ENCODE peak calls at places on chromosomes 7 and 10, in six cellular contexts. One of them, this sample, is unnamed.

GRCh38 chr10:13890233-13890616 is 303.5 kb downstream of the PRPF18 start:
- DNase-seq in astrocyte: peak; percentile 53
- DNase-seq in psoas muscle: no peak
- DNase-seq in PC-9: no peak
- DNase-seq in fibroblast of mammary gland: peak; percentile 17
- DNase-seq in lower leg skin: no peak
- DNase-seq in this sample: no peak

GRCh38 chr10:47311193-47311899 is 10.9 kb upstream of the GDF2 start:
- DNase-seq in astrocyte: no peak
- DNase-seq in psoas muscle: peak; percentile 45
- DNase-seq in fibroblast of mammary gland: no peak
- DNase-seq in lower leg skin: no peak
- DNase-seq in PC-9: no peak
- DNase-seq in this sample: no peak

GRCh38 chr7:23539494-23539907 is 7.7 kb upstream of the TRA2A start:
- DNase-seq in fibroblast of mammary gland: no peak
- DNase-seq in psoas muscle: no peak
- DNase-seq in PC-9: no peak
- DNase-seq in lower leg skin: no peak
- DNase-seq in astrocyte: no peak
- DNase-seq in this sample: no peak

GRCh38 chr10:103706047-103706446 is 149.3 kb downstream of the SH3PXD2A start:
- DNase-seq in astrocyte: no peak
- DNase-seq in psoas muscle: no peak
- DNase-seq in fibroblast of mammary gland: no peak
- DNase-seq in lower leg skin: no peak
- DNase-seq in PC-9: no peak
- DNase-seq in this sample: no peak

GRCh38 chr7:6476596-6477374 is 29.0 kb upstream of the DAGLB start:
- DNase-seq in fibroblast of mammary gland: no peak
- DNase-seq in astrocyte: no peak
- DNase-seq in PC-9: no peak
- DNase-seq in lower leg skin: no peak
- DNase-seq in psoas muscle: no peak
- DNase-seq in this sample: no peak

GRCh38 chr7:49639068-49639593 is 134.3 kb upstream of the VWC2 start:
- DNase-seq in psoas muscle: no peak
- DNase-seq in PC-9: no peak
- DNase-seq in lower leg skin: no peak
- DNase-seq in fibroblast of mammary gland: no peak
- DNase-seq in astrocyte: no peak
- DNase-seq in this sample: no peak

GRCh38 chr7:50684702-50685074 is 98.0 kb downstream of the GRB10 start:
- DNase-seq in astrocyte: no peak
- DNase-seq in lower leg skin: no peak
- DNase-seq in fibroblast of mammary gland: no peak
- DNase-seq in PC-9: no peak
- DNase-seq in psoas muscle: no peak
- DNase-seq in this sample: no peak

GRCh38 chr10:11051001-11051324 is 33.3 kb downstream of the CELF2 start:
- DNase-seq in psoas muscle: no peak
- DNase-seq in lower leg skin: no peak
- DNase-seq in PC-9: no peak
- DNase-seq in fibroblast of mammary gland: no peak
- DNase-seq in astrocyte: no peak
- DNase-seq in this sample: no peak

GRCh38 chr7:6639627-6640026 is 2.5 kb downstream of the ZNF316 start:
- DNase-seq in PC-9: no peak
- DNase-seq in lower leg skin: no peak
- DNase-seq in fibroblast of mammary gland: no peak
- DNase-seq in astrocyte: no peak
- DNase-seq in psoas muscle: no peak
- DNase-seq in this sample: no peak

GRCh38 chr10:129501652-129502436 is 34.8 kb downstream of the MGMT start:
- DNase-seq in fibroblast of mammary gland: no peak
- DNase-seq in astrocyte: no peak
- DNase-seq in PC-9: no peak
- DNase-seq in psoas muscle: no peak
- DNase-seq in lower leg skin: no peak
- DNase-seq in this sample: peak; percentile 52

GRCh38 chr10:128803790-128804189 is 663.3 kb upstream of the MGMT start:
- DNase-seq in astrocyte: no peak
- DNase-seq in PC-9: no peak
- DNase-seq in fibroblast of mammary gland: no peak
- DNase-seq in psoas muscle: no peak
- DNase-seq in lower leg skin: peak; percentile 57
- DNase-seq in this sample: no peak

GRCh38 chr10:95242581-95243317 is 48.1 kb downstream of the PDLIM1 start:
- DNase-seq in PC-9: no peak
- DNase-seq in fibroblast of mammary gland: peak; percentile 69
- DNase-seq in lower leg skin: no peak
- DNase-seq in astrocyte: no peak
- DNase-seq in psoas muscle: no peak
- DNase-seq in this sample: peak; percentile 53

GRCh38 chr7:43636093-43636492 is 53.2 kb downstream of the STK17A start:
- DNase-seq in lower leg skin: no peak
- DNase-seq in fibroblast of mammary gland: peak; percentile 55
- DNase-seq in psoas muscle: no peak
- DNase-seq in PC-9: no peak
- DNase-seq in astrocyte: peak; percentile 91
- DNase-seq in this sample: peak; percentile 98

GRCh38 chr7:115087437-115087836 is 165.5 kb downstream of the MDFIC start:
- DNase-seq in psoas muscle: no peak
- DNase-seq in PC-9: peak; percentile 63
- DNase-seq in fibroblast of mammary gland: peak; percentile 90
- DNase-seq in astrocyte: peak; percentile 86
- DNase-seq in lower leg skin: no peak
- DNase-seq in this sample: peak; percentile 74

GRCh38 chr7:51126324-51126723 is 190.3 kb downstream of the COBL start:
- DNase-seq in PC-9: no peak
- DNase-seq in psoas muscle: no peak
- DNase-seq in lower leg skin: peak; percentile 72
- DNase-seq in fibroblast of mammary gland: peak; percentile 7
- DNase-seq in astrocyte: no peak
- DNase-seq in this sample: no peak

GRCh38 chr10:43201545-43202131 is 63.4 kb downstream of the CSGALNACT2 start:
- DNase-seq in fibroblast of mammary gland: no peak
- DNase-seq in psoas muscle: peak; percentile 35
- DNase-seq in astrocyte: no peak
- DNase-seq in PC-9: no peak
- DNase-seq in lower leg skin: peak; percentile 70
- DNase-seq in this sample: no peak

GRCh38 chr10:30028452-30029045 is 30.8 kb downstream of the JCAD start:
- DNase-seq in fibroblast of mammary gland: no peak
- DNase-seq in PC-9: no peak
- DNase-seq in psoas muscle: no peak
- DNase-seq in lower leg skin: no peak
- DNase-seq in astrocyte: no peak
- DNase-seq in this sample: no peak

GRCh38 chr10:1213252-1213651 is 157.1 kb downstream of the WDR37 start:
- DNase-seq in lower leg skin: peak; percentile 65
- DNase-seq in fibroblast of mammary gland: no peak
- DNase-seq in PC-9: no peak
- DNase-seq in astrocyte: no peak
- DNase-seq in psoas muscle: no peak
- DNase-seq in this sample: no peak

GRCh38 chr10:93160829-93161228 is 87.1 kb downstream of the CYP26A1 start:
- DNase-seq in lower leg skin: peak; percentile 89
- DNase-seq in PC-9: no peak
- DNase-seq in fibroblast of mammary gland: peak; percentile 95
- DNase-seq in psoas muscle: peak; percentile 65
- DNase-seq in astrocyte: peak; percentile 91
- DNase-seq in this sample: peak; percentile 59

GRCh38 chr10:131438665-131439064 is 127.1 kb upstream of the TCERG1L start:
- DNase-seq in psoas muscle: no peak
- DNase-seq in lower leg skin: no peak
- DNase-seq in astrocyte: no peak
- DNase-seq in fibroblast of mammary gland: no peak
- DNase-seq in PC-9: no peak
- DNase-seq in this sample: no peak

GRCh38 chr10:33559105-33559504 is 224.6 kb upstream of the NRP1 start:
- DNase-seq in fibroblast of mammary gland: peak; percentile 96
- DNase-seq in psoas muscle: no peak
- DNase-seq in PC-9: peak; percentile 52
- DNase-seq in astrocyte: peak; percentile 98
- DNase-seq in lower leg skin: no peak
- DNase-seq in this sample: peak; percentile 81

GRCh38 chr10:73965890-73966768 is 31.8 kb upstream of the VCL start:
- DNase-seq in psoas muscle: peak; percentile 80
- DNase-seq in PC-9: peak; percentile 99
- DNase-seq in lower leg skin: peak; percentile 92
- DNase-seq in astrocyte: peak; percentile 99
- DNase-seq in fibroblast of mammary gland: peak; percentile 99
- DNase-seq in this sample: peak; percentile 97

GRCh38 chr7:49324707-49325106 is 400.4 kb downstream of the CDC14C start:
- DNase-seq in lower leg skin: no peak
- DNase-seq in fibroblast of mammary gland: peak; percentile 11
- DNase-seq in astrocyte: peak; percentile 3
- DNase-seq in psoas muscle: no peak
- DNase-seq in PC-9: no peak
- DNase-seq in this sample: peak; percentile 49

GRCh38 chr7:150955519-150956394 is 22.4 kb downstream of the KCNH2 start:
- DNase-seq in astrocyte: peak; percentile 29
- DNase-seq in PC-9: no peak
- DNase-seq in lower leg skin: no peak
- DNase-seq in fibroblast of mammary gland: no peak
- DNase-seq in psoas muscle: no peak
- DNase-seq in this sample: no peak

DNA sequence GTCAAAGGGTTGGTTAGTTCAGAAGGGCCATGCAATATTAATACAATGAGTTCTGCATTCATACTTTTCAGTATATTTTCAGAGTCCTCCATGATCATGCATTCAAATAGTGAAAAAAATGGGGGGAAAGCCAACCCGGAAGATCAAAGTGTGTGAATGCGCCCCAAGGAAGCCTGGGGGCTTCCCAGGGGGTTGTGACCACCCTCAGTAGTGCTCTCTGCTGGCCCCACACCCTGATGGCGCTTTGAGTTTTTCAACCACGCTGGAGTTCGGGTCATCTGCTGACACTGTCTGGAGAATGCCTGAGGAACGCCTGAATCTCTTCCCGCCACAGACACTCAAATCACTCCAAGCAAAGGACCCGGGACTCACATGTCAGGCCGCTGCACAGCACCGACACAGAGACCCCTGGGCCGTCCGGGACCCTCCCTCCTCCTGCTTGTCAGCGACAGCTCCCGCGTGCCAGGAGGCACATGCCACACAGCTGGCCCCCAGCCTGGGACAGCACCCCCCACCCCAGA is 1.0 kb downstream of the TNS3 start:
- DNase-seq in lower leg skin: no peak
- DNase-seq in psoas muscle: no peak
- DNase-seq in astrocyte: no peak
- DNase-seq in fibroblast of mammary gland: no peak
- DNase-seq in PC-9: no peak
- DNase-seq in this sample: no peak
- TF ChIP-seq CTCF in lower leg skin: no peak
- TF ChIP-seq CTCF in psoas muscle: no peak
- TF ChIP-seq CTCF in astrocyte: no peak
- TF ChIP-seq CTCF in fibroblast of mammary gland: no peak
- TF ChIP-seq CTCF in PC-9: no peak
- TF ChIP-seq CTCF in this sample: no peak

GRCh38 chr7:149760538-149760937 is 12.8 kb downstream of the ZNF467 start:
- DNase-seq in fibroblast of mammary gland: no peak
- DNase-seq in lower leg skin: no peak
- DNase-seq in astrocyte: no peak
- DNase-seq in psoas muscle: no peak
- DNase-seq in PC-9: no peak
- DNase-seq in this sample: no peak

GRCh38 chr7:149764481-149765398 is 8.6 kb downstream of the ZNF467 start:
- DNase-seq in lower leg skin: peak; percentile 81
- DNase-seq in psoas muscle: peak; percentile 68
- DNase-seq in fibroblast of mammary gland: no peak
- DNase-seq in astrocyte: no peak
- DNase-seq in PC-9: no peak
- DNase-seq in this sample: peak; percentile 46

GRCh38 chr7:149761307-149761706 is 12.1 kb downstream of the ZNF467 start:
- DNase-seq in fibroblast of mammary gland: no peak
- DNase-seq in astrocyte: no peak
- DNase-seq in PC-9: no peak
- DNase-seq in lower leg skin: no peak
- DNase-seq in psoas muscle: no peak
- DNase-seq in this sample: no peak

GRCh38 chr7:149763563-149764240 is 9.7 kb downstream of the ZNF467 start:
- DNase-seq in astrocyte: no peak
- DNase-seq in fibroblast of mammary gland: no peak
- DNase-seq in PC-9: no peak
- DNase-seq in lower leg skin: peak; percentile 78
- DNase-seq in psoas muscle: no peak
- DNase-seq in this sample: no peak

GRCh38 chr7:149762610-149763009 is 10.8 kb downstream of the ZNF467 start:
- DNase-seq in lower leg skin: peak; percentile 80
- DNase-seq in psoas muscle: no peak
- DNase-seq in astrocyte: no peak
- DNase-seq in fibroblast of mammary gland: no peak
- DNase-seq in PC-9: no peak
- DNase-seq in this sample: no peak
- H3K4me3 ChIP-seq in lower leg skin: no peak overlapping the region
- H3K4me3 ChIP-seq in psoas muscle: no peak overlapping the region
- H3K4me3 ChIP-seq in astrocyte: no peak overlapping the region
- H3K4me3 ChIP-seq in fibroblast of mammary gland: no peak overlapping the region
- H3K4me3 ChIP-seq in PC-9: no peak overlapping the region
- H3K4me3 ChIP-seq in this sample: no peak overlapping the region

DNA sequence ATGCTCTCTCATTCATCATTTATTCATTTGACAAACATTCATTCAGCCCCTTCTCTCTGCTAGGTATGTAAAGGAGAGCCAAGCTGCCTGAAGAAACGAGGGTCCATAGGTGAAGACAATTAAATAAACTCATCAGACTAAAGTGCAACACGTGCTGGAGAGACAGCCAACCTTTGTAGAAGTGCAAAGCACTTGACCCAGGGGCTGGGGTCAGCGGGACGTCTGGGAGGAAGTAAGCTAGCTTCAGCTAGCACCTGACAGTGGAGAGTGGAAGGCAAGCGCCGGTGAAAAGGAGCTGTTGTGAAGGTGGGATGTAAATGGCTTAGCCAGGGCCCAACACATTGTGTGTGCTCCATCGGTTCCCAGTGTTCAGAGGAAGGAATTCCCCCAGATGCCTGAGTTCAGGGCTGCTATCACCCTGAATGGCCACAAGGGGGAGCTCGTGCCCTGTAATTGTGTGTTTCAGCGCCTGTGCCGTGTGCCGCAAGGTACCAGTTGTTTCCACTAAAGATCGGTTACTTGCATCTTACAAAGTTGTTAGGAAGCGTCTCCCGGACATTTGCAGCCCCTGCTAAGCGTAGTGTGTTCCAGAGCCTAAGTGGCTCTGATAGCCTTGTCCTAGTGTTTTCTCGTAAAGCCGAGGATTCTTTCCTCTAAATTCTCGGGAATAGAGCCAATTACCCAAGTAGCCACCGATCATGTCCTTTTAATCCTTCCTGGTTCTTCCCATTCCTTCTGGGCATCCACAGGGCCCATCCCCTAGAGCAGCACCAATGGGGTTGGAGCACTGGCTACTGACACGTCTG is 30.6 kb downstream of the TLX1 start:
- DNase-seq in lower leg skin: no peak
- DNase-seq in fibroblast of mammary gland: peak; percentile 71
- DNase-seq in PC-9: peak; percentile 48
- DNase-seq in astrocyte: peak; percentile 47
- DNase-seq in psoas muscle: peak; percentile 74
- DNase-seq in this sample: peak; percentile 77
- TF ChIP-seq CTCF in lower leg skin: no peak
- TF ChIP-seq CTCF in fibroblast of mammary gland: peak; percentile 92
- TF ChIP-seq CTCF in PC-9: peak; percentile 88
- TF ChIP-seq CTCF in astrocyte: peak; percentile 96
- TF ChIP-seq CTCF in psoas muscle: peak; percentile 94
- TF ChIP-seq CTCF in this sample: peak; percentile 94

GRCh38 chr10:109996225-109996624 is 11.6 kb upstream of the ADD3 start:
- DNase-seq in astrocyte: no peak
- DNase-seq in psoas muscle: no peak
- DNase-seq in PC-9: no peak
- DNase-seq in fibroblast of mammary gland: peak; percentile 73
- DNase-seq in lower leg skin: no peak
- DNase-seq in this sample: peak; percentile 27
- H3K4me3 ChIP-seq in astrocyte: no peak overlapping the region
- H3K4me3 ChIP-seq in psoas muscle: no peak overlapping the region
- H3K4me3 ChIP-seq in PC-9: no peak overlapping the region
- H3K4me3 ChIP-seq in fibroblast of mammary gland: no peak overlapping the region
- H3K4me3 ChIP-seq in lower leg skin: no peak overlapping the region
- H3K4me3 ChIP-seq in this sample: no peak overlapping the region